ENCODE peak calls at places on chromosome 12, in nine cellular contexts. One of them, this sample, is unnamed.

GRCh38 chr12:34275129-34275528 is 252.8 kb downstream of the ALG10 start:
- DNase-seq in tibial nerve: no peak
- DNase-seq in endothelial cell: no peak
- DNase-seq in transverse colon: no peak
- DNase-seq in K562: no peak
- DNase-seq in AG09309: no peak
- DNase-seq in mucosa of descending colon: no peak
- DNase-seq in fibroblast of lung: no peak
- DNase-seq in activated B cell treated with CpG ODN at 0.5 μM for 24 hours: no peak
- DNase-seq in this sample: no peak

GRCh38 chr12:120761581-120761980 is 36.0 kb downstream of the ACADS start:
- DNase-seq in tibial nerve: no peak
- DNase-seq in endothelial cell: no peak
- DNase-seq in transverse colon: no peak
- DNase-seq in K562: no peak
- DNase-seq in AG09309: no peak
- DNase-seq in mucosa of descending colon: no peak
- DNase-seq in fibroblast of lung: peak
- DNase-seq in activated B cell treated with CpG ODN at 0.5 μM for 24 hours: no peak
- DNase-seq in this sample: no peak

GRCh38 chr12:1646908-1647669 is 18.1 kb downstream of the WNT5B start:
- DNase-seq in tibial nerve: no peak
- DNase-seq in endothelial cell: no peak
- DNase-seq in transverse colon: no peak
- DNase-seq in K562: no peak
- DNase-seq in AG09309: no peak
- DNase-seq in mucosa of descending colon: no peak
- DNase-seq in fibroblast of lung: no peak
- DNase-seq in activated B cell treated with CpG ODN at 0.5 μM for 24 hours: no peak
- DNase-seq in this sample: no peak

GRCh38 chr12:118512669-118513068 is 136.3 kb downstream of the SUDS3 start:
- DNase-seq in tibial nerve: no peak
- DNase-seq in endothelial cell: no peak
- DNase-seq in transverse colon: no peak
- DNase-seq in K562: no peak
- DNase-seq in AG09309: no peak
- DNase-seq in mucosa of descending colon: no peak
- DNase-seq in fibroblast of lung: no peak
- DNase-seq in activated B cell treated with CpG ODN at 0.5 μM for 24 hours: no peak
- DNase-seq in this sample: no peak

GRCh38 chr12:25187781-25188180 is 7.2 kb downstream of the DNAI7 start:
- DNase-seq in tibial nerve: no peak
- DNase-seq in endothelial cell: no peak
- DNase-seq in transverse colon: no peak
- DNase-seq in K562: no peak
- DNase-seq in AG09309: peak
- DNase-seq in mucosa of descending colon: no peak
- DNase-seq in fibroblast of lung: peak
- DNase-seq in activated B cell treated with CpG ODN at 0.5 μM for 24 hours: no peak
- DNase-seq in this sample: no peak

GRCh38 chr12:8647968-8648367 is 14.7 kb downstream of the MFAP5 start:
- DNase-seq in tibial nerve: no peak
- DNase-seq in endothelial cell: no peak
- DNase-seq in transverse colon: no peak
- DNase-seq in K562: no peak
- DNase-seq in AG09309: no peak
- DNase-seq in mucosa of descending colon: no peak
- DNase-seq in fibroblast of lung: no peak
- DNase-seq in activated B cell treated with CpG ODN at 0.5 μM for 24 hours: no peak
- DNase-seq in this sample: no peak

GRCh38 chr12:79687711-79688270 is 3.0 kb downstream of the PAWR start:
- DNase-seq in tibial nerve: no peak
- DNase-seq in endothelial cell: no peak
- DNase-seq in transverse colon: no peak
- DNase-seq in K562: no peak
- DNase-seq in AG09309: no peak
- DNase-seq in mucosa of descending colon: no peak
- DNase-seq in fibroblast of lung: no peak
- DNase-seq in activated B cell treated with CpG ODN at 0.5 μM for 24 hours: no peak
- DNase-seq in this sample: no peak

GRCh38 chr12:69265205-69265604 is 25.8 kb downstream of the CPSF6 start:
- DNase-seq in tibial nerve: no peak
- DNase-seq in endothelial cell: no peak
- DNase-seq in transverse colon: no peak
- DNase-seq in K562: no peak
- DNase-seq in AG09309: no peak
- DNase-seq in mucosa of descending colon: no peak
- DNase-seq in fibroblast of lung: no peak
- DNase-seq in activated B cell treated with CpG ODN at 0.5 μM for 24 hours: no peak
- DNase-seq in this sample: no peak

GRCh38 chr12:25236190-25236589 is 14.5 kb downstream of the KRAS start:
- DNase-seq in tibial nerve: no peak
- DNase-seq in endothelial cell: no peak
- DNase-seq in transverse colon: no peak
- DNase-seq in K562: no peak
- DNase-seq in AG09309: no peak
- DNase-seq in mucosa of descending colon: no peak
- DNase-seq in fibroblast of lung: peak
- DNase-seq in activated B cell treated with CpG ODN at 0.5 μM for 24 hours: no peak
- DNase-seq in this sample: no peak

GRCh38 chr12:24780969-24781368 is 167.9 kb downstream of the BCAT1 start:
- DNase-seq in tibial nerve: no peak
- DNase-seq in endothelial cell: no peak
- DNase-seq in transverse colon: no peak
- DNase-seq in K562: peak
- DNase-seq in AG09309: peak
- DNase-seq in mucosa of descending colon: no peak
- DNase-seq in fibroblast of lung: peak
- DNase-seq in activated B cell treated with CpG ODN at 0.5 μM for 24 hours: no peak
- DNase-seq in this sample: no peak

GRCh38 chr12:47698631-47699030 is 7.2 kb downstream of the RPAP3 start:
- DNase-seq in tibial nerve: no peak
- DNase-seq in endothelial cell: no peak
- DNase-seq in transverse colon: no peak
- DNase-seq in K562: no peak
- DNase-seq in AG09309: no peak
- DNase-seq in mucosa of descending colon: no peak
- DNase-seq in fibroblast of lung: no peak
- DNase-seq in activated B cell treated with CpG ODN at 0.5 μM for 24 hours: no peak
- DNase-seq in this sample: no peak

GRCh38 chr12:26156201-26156871 is 31.5 kb upstream of the BHLHE41 start:
- DNase-seq in tibial nerve: no peak
- DNase-seq in endothelial cell: no peak
- DNase-seq in transverse colon: peak
- DNase-seq in K562: no peak
- DNase-seq in AG09309: no peak
- DNase-seq in mucosa of descending colon: peak
- DNase-seq in fibroblast of lung: no peak
- DNase-seq in activated B cell treated with CpG ODN at 0.5 μM for 24 hours: peak
- DNase-seq in this sample: no peak

GRCh38 chr12:101298426-101298825 is 18.5 kb downstream of the UTP20 start:
- DNase-seq in tibial nerve: no peak
- DNase-seq in endothelial cell: no peak
- DNase-seq in transverse colon: no peak
- DNase-seq in K562: no peak
- DNase-seq in AG09309: peak
- DNase-seq in mucosa of descending colon: no peak
- DNase-seq in fibroblast of lung: peak
- DNase-seq in activated B cell treated with CpG ODN at 0.5 μM for 24 hours: no peak
- DNase-seq in this sample: no peak

GRCh38 chr12:82326905-82327503 is 31.2 kb downstream of the CCDC59 start:
- DNase-seq in tibial nerve: no peak
- DNase-seq in endothelial cell: no peak
- DNase-seq in transverse colon: no peak
- DNase-seq in K562: peak
- DNase-seq in AG09309: peak
- DNase-seq in mucosa of descending colon: no peak
- DNase-seq in fibroblast of lung: peak
- DNase-seq in activated B cell treated with CpG ODN at 0.5 μM for 24 hours: no peak
- DNase-seq in this sample: no peak

GRCh38 chr12:116273813-116274551 is 3.5 kb downstream of the MED13L start:
- DNase-seq in tibial nerve: no peak
- DNase-seq in endothelial cell: no peak
- DNase-seq in transverse colon: no peak
- DNase-seq in K562: no peak
- DNase-seq in AG09309: no peak
- DNase-seq in mucosa of descending colon: no peak
- DNase-seq in fibroblast of lung: no peak
- DNase-seq in activated B cell treated with CpG ODN at 0.5 μM for 24 hours: no peak
- DNase-seq in this sample: no peak

GRCh38 chr12:132447327-132447720 is 42.6 kb upstream of the FBRSL1 start:
- DNase-seq in tibial nerve: no peak
- DNase-seq in endothelial cell: no peak
- DNase-seq in transverse colon: no peak
- DNase-seq in K562: no peak
- DNase-seq in AG09309: no peak
- DNase-seq in mucosa of descending colon: no peak
- DNase-seq in fibroblast of lung: no peak
- DNase-seq in activated B cell treated with CpG ODN at 0.5 μM for 24 hours: no peak
- DNase-seq in this sample: no peak

GRCh38 chr12:108302471-108303311 is 36.4 kb downstream of the CMKLR1 start:
- DNase-seq in tibial nerve: peak
- DNase-seq in endothelial cell: no peak
- DNase-seq in transverse colon: peak
- DNase-seq in K562: no peak
- DNase-seq in AG09309: peak
- DNase-seq in mucosa of descending colon: peak
- DNase-seq in fibroblast of lung: peak
- DNase-seq in activated B cell treated with CpG ODN at 0.5 μM for 24 hours: no peak
- DNase-seq in this sample: peak

GRCh38 chr12:51218607-51219161 is 822 bp upstream of the POU6F1 start:
- DNase-seq in tibial nerve: no peak
- DNase-seq in endothelial cell: no peak
- DNase-seq in transverse colon: no peak
- DNase-seq in K562: peak
- DNase-seq in AG09309: no peak
- DNase-seq in mucosa of descending colon: peak
- DNase-seq in fibroblast of lung: no peak
- DNase-seq in activated B cell treated with CpG ODN at 0.5 μM for 24 hours: no peak
- DNase-seq in this sample: peak

GRCh38 chr12:45281994-45282393 is 66.1 kb downstream of the ANO6 start:
- DNase-seq in tibial nerve: no peak
- DNase-seq in endothelial cell: no peak
- DNase-seq in transverse colon: no peak
- DNase-seq in K562: no peak
- DNase-seq in AG09309: no peak
- DNase-seq in mucosa of descending colon: no peak
- DNase-seq in fibroblast of lung: no peak
- DNase-seq in activated B cell treated with CpG ODN at 0.5 μM for 24 hours: no peak
- DNase-seq in this sample: no peak

GRCh38 chr12:119153477-119154434 is 25.0 kb upstream of the HSPB8 start:
- DNase-seq in tibial nerve: no peak
- DNase-seq in endothelial cell: peak
- DNase-seq in transverse colon: peak
- DNase-seq in K562: peak
- DNase-seq in AG09309: no peak
- DNase-seq in mucosa of descending colon: peak
- DNase-seq in fibroblast of lung: peak
- DNase-seq in activated B cell treated with CpG ODN at 0.5 μM for 24 hours: no peak
- DNase-seq in this sample: peak

GRCh38 chr12:3336606-3337311 is 154.2 kb upstream of the PRMT8 start:
- DNase-seq in tibial nerve: peak
- DNase-seq in endothelial cell: no peak
- DNase-seq in transverse colon: no peak
- DNase-seq in K562: no peak
- DNase-seq in AG09309: no peak
- DNase-seq in mucosa of descending colon: no peak
- DNase-seq in fibroblast of lung: no peak
- DNase-seq in activated B cell treated with CpG ODN at 0.5 μM for 24 hours: no peak
- DNase-seq in this sample: peak

GRCh38 chr12:57894577-57895292 is 46.6 kb upstream of the ATP23 start:
- DNase-seq in tibial nerve: no peak
- DNase-seq in endothelial cell: no peak
- DNase-seq in transverse colon: no peak
- DNase-seq in K562: no peak
- DNase-seq in AG09309: no peak
- DNase-seq in mucosa of descending colon: no peak
- DNase-seq in fibroblast of lung: no peak
- DNase-seq in activated B cell treated with CpG ODN at 0.5 μM for 24 hours: no peak
- DNase-seq in this sample: no peak
- TF ChIP-seq CTCF in tibial nerve: no peak
- TF ChIP-seq CTCF in endothelial cell: no peak
- TF ChIP-seq CTCF in transverse colon: no peak
- TF ChIP-seq CTCF in K562: no peak
- TF ChIP-seq CTCF in AG09309: no peak
- TF ChIP-seq CTCF in mucosa of descending colon: no peak
- TF ChIP-seq CTCF in fibroblast of lung: no peak
- TF ChIP-seq CTCF in activated B cell treated with CpG ODN at 0.5 μM for 24 hours: no peak
- TF ChIP-seq CTCF in this sample: no peak

DNA sequence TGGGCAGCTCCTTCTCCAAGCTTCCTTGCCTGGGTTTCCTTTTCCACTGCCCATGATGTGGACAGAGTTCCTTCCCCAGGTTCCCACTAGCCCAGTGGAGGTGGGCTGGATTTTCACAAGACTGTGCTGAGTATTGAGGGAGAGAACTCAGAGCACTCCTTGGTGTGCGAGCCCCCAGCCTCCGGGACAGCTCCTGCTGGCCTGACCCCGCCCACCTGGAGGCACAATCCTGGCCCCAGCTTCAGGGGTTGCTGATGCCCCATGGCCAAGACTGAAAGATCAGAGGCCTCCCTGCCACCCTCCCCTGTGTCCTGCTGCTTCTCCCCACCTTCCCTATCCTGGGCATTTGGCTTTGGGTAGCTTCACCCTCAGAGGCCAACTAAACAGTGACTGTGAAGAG is 7.7 kb downstream of the KCNH3 start:
- DNase-seq in tibial nerve: no peak
- DNase-seq in endothelial cell: no peak
- DNase-seq in transverse colon: no peak
- DNase-seq in K562: no peak
- DNase-seq in AG09309: no peak
- DNase-seq in mucosa of descending colon: no peak
- DNase-seq in fibroblast of lung: no peak
- DNase-seq in activated B cell treated with CpG ODN at 0.5 μM for 24 hours: no peak
- DNase-seq in this sample: no peak
- TF ChIP-seq CTCF in tibial nerve: no peak
- TF ChIP-seq CTCF in endothelial cell: no peak
- TF ChIP-seq CTCF in transverse colon: no peak
- TF ChIP-seq CTCF in K562: no peak
- TF ChIP-seq CTCF in AG09309: no peak
- TF ChIP-seq CTCF in mucosa of descending colon: no peak
- TF ChIP-seq CTCF in fibroblast of lung: no peak
- TF ChIP-seq CTCF in activated B cell treated with CpG ODN at 0.5 μM for 24 hours: no peak
- TF ChIP-seq CTCF in this sample: no peak

GRCh38 chr12:17511369-17511768 is 578.6 kb downstream of the RERGL start:
- DNase-seq in tibial nerve: no peak
- DNase-seq in endothelial cell: no peak
- DNase-seq in transverse colon: no peak
- DNase-seq in K562: no peak
- DNase-seq in AG09309: no peak
- DNase-seq in mucosa of descending colon: no peak
- DNase-seq in fibroblast of lung: no peak
- DNase-seq in activated B cell treated with CpG ODN at 0.5 μM for 24 hours: no peak
- DNase-seq in this sample: no peak
- TF ChIP-seq CTCF in tibial nerve: no peak
- TF ChIP-seq CTCF in endothelial cell: peak
- TF ChIP-seq CTCF in transverse colon: no peak
- TF ChIP-seq CTCF in K562: no peak
- TF ChIP-seq CTCF in AG09309: no peak
- TF ChIP-seq CTCF in mucosa of descending colon: no peak
- TF ChIP-seq CTCF in fibroblast of lung: no peak
- TF ChIP-seq CTCF in activated B cell treated with CpG ODN at 0.5 μM for 24 hours: no peak
- TF ChIP-seq CTCF in this sample: no peak

GRCh38 chr12:94753071-94753779 is 102.9 kb upstream of the TMCC3 start:
- DNase-seq in tibial nerve: no peak
- DNase-seq in endothelial cell: no peak
- DNase-seq in transverse colon: no peak
- DNase-seq in K562: no peak
- DNase-seq in AG09309: no peak
- DNase-seq in mucosa of descending colon: no peak
- DNase-seq in fibroblast of lung: peak
- DNase-seq in activated B cell treated with CpG ODN at 0.5 μM for 24 hours: no peak
- DNase-seq in this sample: no peak
- TF ChIP-seq CTCF in tibial nerve: no peak
- TF ChIP-seq CTCF in endothelial cell: no peak
- TF ChIP-seq CTCF in transverse colon: no peak
- TF ChIP-seq CTCF in K562: no peak
- TF ChIP-seq CTCF in AG09309: no peak
- TF ChIP-seq CTCF in mucosa of descending colon: no peak
- TF ChIP-seq CTCF in fibroblast of lung: no peak
- TF ChIP-seq CTCF in activated B cell treated with CpG ODN at 0.5 μM for 24 hours: no peak
- TF ChIP-seq CTCF in this sample: no peak

This sample was measured in body of pancreas.